ENCODE peak calls at places on chromosome 9, in ten cellular contexts. S, E, K, I, V, D, H, X, Y and B are unnamed samples.

GRCh38 chr9:3508531-3509374 is 17.0 kb downstream of the RFX3 start:
- DNase-seq in S (no peak), E (no peak), K (no peak), I (no peak), V (no peak), D (peak), H (peak), X (peak), Y (peak), B (no peak)

GRCh38 chr9:1722404-1722803 is 292.7 kb upstream of the SMARCA2 start:
- DNase-seq in S (no peak), E (no peak), K (no peak), I (no peak), V (no peak), D (no peak), H (peak), X (peak), Y (no peak), B (no peak)

GRCh38 chr9:20417695-20418094 is 204.6 kb downstream of the MLLT3 start:
- DNase-seq in S (no peak), E (no peak), K (no peak), I (no peak), V (no peak), D (no peak), H (no peak), X (no peak), Y (no peak), B (no peak)

GRCh38 chr9:131733601-131734061 is 6.2 kb downstream of the RAPGEF1 start:
- DNase-seq in S (no peak), E (peak), K (no peak), I (peak), V (no peak), D (peak), H (peak), X (peak), Y (peak), B (no peak)

GRCh38 chr9:129021091-129021490 is 7.0 kb downstream of the SH3GLB2 start:
- DNase-seq in S (no peak), E (no peak), K (no peak), I (no peak), V (no peak), D (no peak), H (no peak), X (no peak), Y (no peak), B (no peak)

GRCh38 chr9:123434619-123435240 is 78.7 kb downstream of the CRB2 start:
- DNase-seq in S (peak), E (no peak), K (no peak), I (peak), V (no peak), D (no peak), H (no peak), X (no peak), Y (no peak), B (peak)

GRCh38 chr9:134844821-134845220 is 35.8 kb upstream of the FCN2 start:
- DNase-seq in S (no peak), E (no peak), K (no peak), I (no peak), V (no peak), D (no peak), H (no peak), X (no peak), Y (no peak), B (no peak)

GRCh38 chr9:135971892-135972291 is 10.7 kb upstream of the UBAC1 start:
- DNase-seq in S (peak), E (no peak), K (no peak), I (no peak), V (no peak), D (no peak), H (peak), X (peak), Y (no peak), B (no peak)

GRCh38 chr9:75104607-75105006 is 16.3 kb downstream of the OSTF1 start:
- DNase-seq in S (no peak), E (no peak), K (no peak), I (no peak), V (no peak), D (no peak), H (no peak), X (no peak), Y (no peak), B (no peak)

GRCh38 chr9:135008416-135008815 is 79.1 kb upstream of the OLFM1 start:
- DNase-seq in S (no peak), E (no peak), K (no peak), I (no peak), V (no peak), D (no peak), H (no peak), X (no peak), Y (no peak), B (no peak)

GRCh38 chr9:122100756-122101155 is 7.6 kb upstream of the TTLL11 start:
- DNase-seq in S (no peak), E (no peak), K (no peak), I (no peak), V (no peak), D (no peak), H (no peak), X (no peak), Y (no peak), B (no peak)

GRCh38 chr9:104860280-104860679 is 67.7 kb downstream of the ABCA1 start:
- DNase-seq in S (no peak), E (no peak), K (no peak), I (no peak), V (no peak), D (no peak), H (no peak), X (no peak), Y (peak), B (no peak)

GRCh38 chr9:38046669-38047300 is 22.2 kb downstream of the SHB start:
- DNase-seq in S (no peak), E (peak), K (no peak), I (peak), V (no peak), D (peak), H (peak), X (peak), Y (peak), B (no peak)

GRCh38 chr9:2307480-2307879 is 292.3 kb downstream of the SMARCA2 start:
- DNase-seq in S (no peak), E (peak), K (no peak), I (peak), V (no peak), D (peak), H (peak), X (no peak), Y (peak), B (no peak)

GRCh38 chr9:95008151-95008771 is 281.8 kb downstream of the AOPEP start:
- DNase-seq in S (no peak), E (no peak), K (no peak), I (no peak), V (no peak), D (peak), H (peak), X (peak), Y (peak), B (no peak)

GRCh38 chr9:136059321-136059791 is 35.7 kb downstream of the NACC2 start:
- DNase-seq in S (no peak), E (no peak), K (no peak), I (no peak), V (no peak), D (no peak), H (no peak), X (no peak), Y (no peak), B (no peak)

GRCh38 chr9:132008871-132009812 is 70.5 kb downstream of the MED27 start:
- DNase-seq in S (peak), E (no peak), K (no peak), I (no peak), V (no peak), D (no peak), H (peak), X (no peak), Y (peak), B (no peak)

GRCh38 chr9:29214162-29214520 is 1640.9 kb upstream of the C9orf72 start:
- DNase-seq in S (no peak), E (no peak), K (no peak), I (no peak), V (no peak), D (peak), H (no peak), X (no peak), Y (peak), B (peak)

GRCh38 chr9:131319486-131319885 is 30.0 kb downstream of the PLPP7 start:
- DNase-seq in S (no peak), E (no peak), K (no peak), I (no peak), V (no peak), D (no peak), H (no peak), X (no peak), Y (no peak), B (no peak)

GRCh38 chr9:73153793-73154227 is 2.1 kb downstream of the ANXA1 start:
- DNase-seq in S (no peak), E (peak), K (no peak), I (no peak), V (no peak), D (no peak), H (peak), X (no peak), Y (no peak), B (no peak)

GRCh38 chr9:29393064-29393463 is 1819.8 kb upstream of the C9orf72 start:
- DNase-seq in S (no peak), E (no peak), K (no peak), I (no peak), V (no peak), D (peak), H (no peak), X (no peak), Y (no peak), B (no peak)

GRCh38 chr9:34948438-34948837 is 9.6 kb upstream of the PHF24 start:
- DNase-seq in S (no peak), E (no peak), K (no peak), I (no peak), V (no peak), D (no peak), H (no peak), X (no peak), Y (no peak), B (no peak)

GRCh38 chr9:99184073-99184426 is 37.7 kb downstream of the ALG2 start:
- DNase-seq in S (no peak), E (no peak), K (no peak), I (no peak), V (no peak), D (no peak), H (no peak), X (no peak), Y (no peak), B (no peak)

GRCh38 chr9:30075451-30076199 is 2308.8 kb upstream of the ACO1 start:
- DNase-seq in S (no peak), E (no peak), K (no peak), I (no peak), V (no peak), D (peak), H (peak), X (peak), Y (peak), B (no peak)

GRCh38 chr9:110615526-110615925 is 36.0 kb upstream of the SVEP1 start:
- DNase-seq in S (no peak), E (peak), K (no peak), I (peak), V (no peak), D (peak), H (no peak), X (no peak), Y (peak), B (no peak)

GRCh38 chr9:126891676-126892075 is 22.9 kb upstream of the RALGPS1 start:
- DNase-seq in S (no peak), E (no peak), K (no peak), I (no peak), V (no peak), D (no peak), H (no peak), X (no peak), Y (no peak), B (no peak)

GRCh38 chr9:8628771-8629170 is 829.2 kb upstream of the DMAC1 start:
- DNase-seq in S (no peak), E (no peak), K (no peak), I (no peak), V (no peak), D (no peak), H (no peak), X (no peak), Y (no peak), B (no peak)

GRCh38 chr9:134642385-134643181 is 980 bp downstream of the COL5A1 start:
- DNase-seq in S (no peak), E (peak), K (peak), I (peak), V (no peak), D (peak), H (peak), X (no peak), Y (peak), B (peak)

GRCh38 chr9:129027685-129028191 is 393 bp downstream of the SH3GLB2 start:
- DNase-seq in S (peak), E (no peak), K (no peak), I (no peak), V (no peak), D (no peak), H (no peak), X (peak), Y (no peak), B (peak)

GRCh38 chr9:14887149-14887548 is 23.1 kb downstream of the FREM1 start:
- DNase-seq in S (no peak), E (no peak), K (no peak), I (no peak), V (no peak), D (no peak), H (no peak), X (no peak), Y (no peak), B (no peak)

GRCh38 chr9:129763235-129763917 is 10.5 kb upstream of the PTGES start:
- DNase-seq in S (no peak), E (peak), K (no peak), I (peak), V (no peak), D (peak), H (no peak), X (no peak), Y (peak), B (no peak)

GRCh38 chr9:69397384-69398214 is 72.6 kb downstream of the ENTREP1 start:
- DNase-seq in S (no peak), E (no peak), K (no peak), I (no peak), V (no peak), D (no peak), H (peak), X (no peak), Y (no peak), B (no peak)

GRCh38 chr9:108694191-108694590 is 161.6 kb downstream of the ACTL7B start:
- DNase-seq in S (no peak), E (no peak), K (no peak), I (no peak), V (no peak), D (no peak), H (no peak), X (no peak), Y (no peak), B (no peak)

GRCh38 chr9:88533951-88534455 is 975 bp upstream of the NXNL2 start:
- DNase-seq in S (no peak), E (peak), K (peak), I (no peak), V (no peak), D (peak), H (peak), X (peak), Y (peak), B (peak)

GRCh38 chr9:91148306-91148705 is 213.4 kb downstream of the AUH start:
- DNase-seq in S (no peak), E (no peak), K (no peak), I (no peak), V (no peak), D (no peak), H (no peak), X (no peak), Y (no peak), B (no peak)

GRCh38 chr9:4986783-4987182 is 1.7 kb downstream of the JAK2 start:
- DNase-seq in S (no peak), E (no peak), K (no peak), I (no peak), V (no peak), D (no peak), H (no peak), X (no peak), Y (no peak), B (peak)

GRCh38 chr9:114777841-114778240 is 28.0 kb downstream of the TNFSF15 start:
- DNase-seq in S (no peak), E (no peak), K (no peak), I (peak), V (peak), D (no peak), H (no peak), X (no peak), Y (peak), B (no peak)

GRCh38 chr9:4334439-4334838 is 34.6 kb upstream of the GLIS3 start:
- DNase-seq in S (no peak), E (peak), K (peak), I (no peak), V (no peak), D (peak), H (peak), X (peak), Y (no peak), B (no peak)

GRCh38 chr9:137432687-137433348 is 8.3 kb downstream of the ENTPD8 start:
- DNase-seq in S (no peak), E (no peak), K (no peak), I (no peak), V (no peak), D (no peak), H (no peak), X (no peak), Y (no peak), B (no peak)

GRCh38 chr9:116944714-116945534 is 257.8 kb downstream of the TRIM32 start:
- DNase-seq in S (no peak), E (no peak), K (no peak), I (no peak), V (no peak), D (no peak), H (peak), X (no peak), Y (no peak), B (no peak)